ENCODE peak calls at places on chromosome 21, in five cellular contexts. F is CD4-positive, alpha-beta T cell; H is lower leg skin; M is heart right ventricle; J is NB4. Q is an unnamed sample.

GRCh38 chr21:14056771-14057191 is 154.0 kb downstream of the LIPI start:
- DNase-seq in F (no peak), M (no peak), J (no peak), H (no peak), Q (no peak)

GRCh38 chr21:31182231-31183129 is 144.2 kb upstream of the KRTAP19-8 start:
- DNase-seq in H (no peak), J (no peak), F (peak; percentile 61), M (no peak), Q (no peak)

GRCh38 chr21:19109694-19110093 is 706.1 kb upstream of the TMPRSS15 start:
- DNase-seq in M (no peak), H (no peak), J (no peak), F (no peak), Q (no peak)

GRCh38 chr21:31554511-31555022 is 104.9 kb upstream of the SOD1 start:
- DNase-seq in F (no peak), M (no peak), H (no peak), J (no peak), Q (no peak)

GRCh38 chr21:22062472-22063139 is 1064.4 kb downstream of the NCAM2 start:
- DNase-seq in H (no peak), F (no peak), M (no peak), J (no peak), Q (no peak)

GRCh38 chr21:27580276-27580675 is 613.4 kb upstream of the ADAMTS5 start:
- DNase-seq in M (no peak), H (no peak), F (no peak), J (no peak), Q (no peak)

GRCh38 chr21:43688906-43689305 is 29.5 kb downstream of the RRP1B start:
- DNase-seq in F (no peak), J (no peak), H (no peak), M (no peak), Q (no peak)

GRCh38 chr21:29640233-29640554 is 299.6 kb downstream of the GRIK1 start:
- DNase-seq in H (no peak), M (no peak), F (no peak), J (peak; percentile 11), Q (no peak)

GRCh38 chr21:21146587-21147373 is 148.6 kb downstream of the NCAM2 start:
- DNase-seq in F (no peak), H (no peak), J (no peak), M (no peak), Q (no peak)

GRCh38 chr21:19566975-19567374 is 1163.4 kb upstream of the TMPRSS15 start:
- DNase-seq in F (no peak), H (no peak), J (no peak), M (no peak), Q (no peak)

GRCh38 chr21:29115899-29116298 is 14.5 kb upstream of the MAP3K7CL start:
- DNase-seq in M (no peak), J (no peak), F (no peak), H (no peak), Q (no peak)

GRCh38 chr21:44931501-44932365 is 8.1 kb upstream of the SLX9 start:
- DNase-seq in J (no peak), F (no peak), M (no peak), H (no peak), Q (no peak)

GRCh38 chr21:41726970-41727783 is 39.7 kb downstream of the RIPK4 start:
- DNase-seq in J (peak; percentile 20), H (peak; percentile 93), F (no peak), M (peak; percentile 55), Q (peak; percentile 52)

GRCh38 chr21:19245188-19245580 is 841.6 kb upstream of the TMPRSS15 start:
- DNase-seq in M (no peak), F (no peak), H (peak; percentile 40), J (no peak), Q (no peak)

GRCh38 chr21:44370027-44370735 is 16.8 kb downstream of the TRPM2 start:
- DNase-seq in J (no peak), H (peak; percentile 82), F (no peak), M (no peak), Q (peak; percentile 62)

GRCh38 chr21:42515708-42516502 is 2.3 kb downstream of the SLC37A1 start:
- DNase-seq in M (no peak), F (no peak), H (peak; percentile 63), J (no peak), Q (no peak)

GRCh38 chr21:32347351-32347750 is 45.5 kb downstream of the URB1 start:
- DNase-seq in M (no peak), J (no peak), F (no peak), H (peak; percentile 84), Q (no peak)

GRCh38 chr21:28781602-28782274 is 210.9 kb downstream of the LTN1 start:
- DNase-seq in H (no peak), F (no peak), M (no peak), J (peak; percentile 28), Q (no peak)

GRCh38 chr21:36489103-36489785 is 9.3 kb upstream of the CLDN14 start:
- DNase-seq in F (no peak), J (no peak), M (no peak), H (no peak), Q (no peak)

GRCh38 chr21:32726742-32727477 is 903 bp downstream of the SYNJ1 start:
- DNase-seq in M (peak; percentile 41), F (no peak), J (peak; percentile 70), H (no peak), Q (peak; percentile 17)

GRCh38 chr21:17512245-17513213 is at the start of gene CXADR:
- DNase-seq in M (peak; percentile 63), F (peak; percentile 76), H (peak; percentile 91), J (no peak), Q (peak; percentile 89)
- TF ChIP-seq CTCF in M (peak; percentile 57), F (peak; percentile 56), H (no peak), J (no peak), Q (peak; percentile 90)

DNA sequence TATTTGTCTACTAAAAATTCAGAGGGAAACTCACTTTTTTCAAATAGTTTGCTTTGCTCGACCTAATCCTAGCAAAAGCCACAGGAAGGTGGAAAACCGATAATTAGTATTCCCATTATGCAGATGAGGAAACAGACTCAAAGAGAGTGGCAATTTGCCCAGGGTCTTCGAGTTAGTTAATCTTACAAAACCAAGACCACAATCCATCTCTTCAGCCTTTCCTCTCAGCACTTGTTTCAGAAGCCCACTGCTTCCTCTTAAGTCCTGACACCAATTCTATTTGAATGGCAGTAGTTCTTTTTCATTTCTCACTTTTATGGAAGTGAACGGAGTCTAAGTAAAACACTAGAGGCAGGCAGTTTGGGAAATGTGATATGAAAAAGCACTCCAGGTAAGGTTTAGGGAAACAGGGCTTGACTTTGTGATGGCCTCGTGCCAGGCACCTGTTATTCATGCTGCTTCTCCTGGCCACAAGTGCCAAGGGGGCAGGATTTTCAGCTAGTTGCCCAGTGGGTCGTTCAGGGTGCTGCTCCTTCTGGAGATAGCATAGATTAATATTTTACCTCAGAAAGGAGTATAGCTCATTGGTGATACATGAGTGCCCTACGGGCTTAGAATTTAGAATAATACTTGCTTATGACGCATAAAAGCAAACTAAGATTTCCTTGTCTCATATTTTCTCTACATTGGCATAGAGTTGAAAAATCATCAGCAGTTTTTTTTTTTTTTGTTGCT is 76.6 kb upstream of the NRIP1 start:
- DNase-seq in J (no peak), H (no peak), M (no peak), F (no peak), Q (no peak)
- TF ChIP-seq CTCF in J (no peak), H (no peak), M (no peak), F (no peak), Q (no peak)

DNA sequence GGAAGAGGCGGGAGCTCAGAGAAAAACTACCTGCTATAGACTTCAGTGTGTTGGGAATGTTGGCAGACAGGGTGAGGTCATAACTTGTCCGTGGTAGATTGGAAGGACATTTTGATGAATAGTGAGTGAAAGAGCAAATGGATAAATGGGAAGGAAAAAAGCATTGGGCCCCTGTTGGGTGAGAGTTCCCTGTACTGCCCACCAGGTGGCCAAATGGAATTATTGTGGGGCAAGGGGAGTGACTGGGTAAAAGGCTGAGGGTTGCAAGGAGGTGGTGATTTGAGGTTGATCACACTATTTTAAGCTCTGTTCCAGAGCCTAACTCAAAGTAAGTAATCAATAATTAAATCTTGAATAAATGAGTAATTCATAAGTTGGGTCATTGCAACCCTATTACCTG is 60.4 kb downstream of the MRPS6 start:
- DNase-seq in F (no peak), J (peak; percentile 9), M (no peak), H (no peak), Q (no peak)
- TF ChIP-seq CTCF in F (peak; percentile 24), J (no peak), M (peak; percentile 25), H (no peak), Q (peak; percentile 64)

GRCh38 chr21:46212721-46213484 is 15.7 kb downstream of the LSS start:
- DNase-seq in F (no peak), J (no peak), H (peak; percentile 70), M (no peak), Q (no peak)

GRCh38 chr21:46211786-46212720 is 16.5 kb downstream of the LSS start:
- DNase-seq in H (peak; percentile 75), F (no peak), M (no peak), J (no peak), Q (no peak)

GRCh38 chr21:46208761-46209721 is 19.5 kb downstream of the LSS start:
- DNase-seq in F (no peak), H (no peak), J (no peak), M (no peak), Q (no peak)

GRCh38 chr21:46211376-46211775 is 17.2 kb downstream of the LSS start:
- DNase-seq in H (no peak), J (no peak), F (no peak), M (no peak), Q (no peak)

DNA sequence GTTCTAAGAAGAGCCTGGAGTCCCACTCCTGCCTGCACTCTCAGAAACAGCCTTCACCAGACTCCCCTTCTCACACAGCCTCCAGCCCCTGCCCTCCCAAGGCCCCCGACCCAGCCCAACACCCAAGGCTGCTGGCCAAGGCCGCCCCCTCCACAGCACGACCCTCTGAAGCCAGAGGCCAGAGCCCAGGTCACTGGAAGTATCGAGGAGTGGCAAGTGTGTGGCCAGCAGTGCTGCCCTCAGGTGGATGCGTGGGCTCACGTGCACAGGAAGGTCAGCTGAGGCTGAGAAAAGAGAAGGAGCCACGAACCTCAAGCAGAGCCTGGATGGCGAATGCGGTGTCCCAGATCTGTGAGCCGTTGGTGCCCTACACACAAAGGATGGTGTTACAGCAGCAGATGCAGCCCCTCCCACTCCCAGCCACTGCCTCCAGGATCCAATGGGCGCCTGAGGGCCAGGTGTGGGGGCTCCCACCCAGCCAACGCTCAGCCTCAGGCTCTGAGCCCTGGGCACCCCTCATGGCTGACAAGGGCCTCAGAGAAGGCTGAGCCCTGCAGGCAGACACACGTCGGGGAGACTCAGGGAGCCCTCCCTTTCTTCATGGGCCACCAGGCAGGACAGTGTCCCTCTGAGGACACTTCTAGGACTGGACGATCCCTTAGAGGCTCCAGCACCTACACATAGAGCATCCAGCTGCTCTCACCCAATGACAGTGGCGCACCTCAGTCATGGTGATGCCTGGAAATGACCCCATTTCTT is 18.0 kb downstream of the LSS start:
- DNase-seq in H (no peak), J (peak; percentile 21), M (no peak), F (no peak), Q (no peak)
- TF ChIP-seq CTCF in H (no peak), J (peak; percentile 10), M (peak; percentile 10), F (no peak), Q (no peak)